ENCODE peak calls at places on chromosomes 11 and 22, in ten cellular contexts. One of them, this sample, is unnamed.

GRCh38 chr11:112113539-112114457 is 27.1 kb downstream of the SDHD start:
- DNase-seq in PC-9: peak
- DNase-seq in lung microvascular endothelial cell: peak
- DNase-seq in T-helper 2 cell: no peak
- DNase-seq in activated CD4-positive, alpha-beta T cell treated with anti-CD3 and anti-CD28 coated beads, Interleukin-2, amount 50 U/mL, for 48 hours: no peak
- DNase-seq in T-helper 1 cell: no peak
- DNase-seq in A172: peak
- DNase-seq in ACHN: peak
- DNase-seq in KBM-7: peak
- DNase-seq in NCI-H460: peak
- DNase-seq in this sample: peak

GRCh38 chr11:117037952-117038350 is 60.3 kb downstream of the SIK3 start:
- DNase-seq in PC-9: no peak
- DNase-seq in lung microvascular endothelial cell: no peak
- DNase-seq in T-helper 2 cell: no peak
- DNase-seq in activated CD4-positive, alpha-beta T cell treated with anti-CD3 and anti-CD28 coated beads, Interleukin-2, amount 50 U/mL, for 48 hours: no peak
- DNase-seq in T-helper 1 cell: no peak
- DNase-seq in A172: no peak
- DNase-seq in ACHN: no peak
- DNase-seq in KBM-7: no peak
- DNase-seq in NCI-H460: no peak
- DNase-seq in this sample: no peak

GRCh38 chr11:86978247-86978646 is 23.1 kb upstream of the FZD4 start:
- DNase-seq in PC-9: no peak
- DNase-seq in lung microvascular endothelial cell: no peak
- DNase-seq in T-helper 2 cell: no peak
- DNase-seq in activated CD4-positive, alpha-beta T cell treated with anti-CD3 and anti-CD28 coated beads, Interleukin-2, amount 50 U/mL, for 48 hours: no peak
- DNase-seq in T-helper 1 cell: no peak
- DNase-seq in A172: no peak
- DNase-seq in ACHN: no peak
- DNase-seq in KBM-7: no peak
- DNase-seq in NCI-H460: no peak
- DNase-seq in this sample: no peak

GRCh38 chr11:47327025-47327424 is 25.5 kb downstream of the MYBPC3 start:
- DNase-seq in PC-9: no peak
- DNase-seq in lung microvascular endothelial cell: no peak
- DNase-seq in T-helper 2 cell: no peak
- DNase-seq in activated CD4-positive, alpha-beta T cell treated with anti-CD3 and anti-CD28 coated beads, Interleukin-2, amount 50 U/mL, for 48 hours: no peak
- DNase-seq in T-helper 1 cell: no peak
- DNase-seq in A172: no peak
- DNase-seq in ACHN: no peak
- DNase-seq in KBM-7: no peak
- DNase-seq in NCI-H460: no peak
- DNase-seq in this sample: no peak

GRCh38 chr11:101241160-101241795 is 111.7 kb upstream of the PGR start:
- DNase-seq in PC-9: no peak
- DNase-seq in lung microvascular endothelial cell: no peak
- DNase-seq in T-helper 2 cell: no peak
- DNase-seq in activated CD4-positive, alpha-beta T cell treated with anti-CD3 and anti-CD28 coated beads, Interleukin-2, amount 50 U/mL, for 48 hours: no peak
- DNase-seq in T-helper 1 cell: no peak
- DNase-seq in A172: no peak
- DNase-seq in ACHN: no peak
- DNase-seq in KBM-7: no peak
- DNase-seq in NCI-H460: no peak
- DNase-seq in this sample: no peak

GRCh38 chr11:64935634-64936081 is at the start of gene GPHA2:
- DNase-seq in PC-9: no peak
- DNase-seq in lung microvascular endothelial cell: no peak
- DNase-seq in T-helper 2 cell: no peak
- DNase-seq in activated CD4-positive, alpha-beta T cell treated with anti-CD3 and anti-CD28 coated beads, Interleukin-2, amount 50 U/mL, for 48 hours: no peak
- DNase-seq in T-helper 1 cell: no peak
- DNase-seq in A172: no peak
- DNase-seq in ACHN: no peak
- DNase-seq in KBM-7: no peak
- DNase-seq in NCI-H460: no peak
- DNase-seq in this sample: no peak

GRCh38 chr11:2949920-2950319 is 20.7 kb upstream of the PHLDA2 start:
- DNase-seq in PC-9: no peak
- DNase-seq in lung microvascular endothelial cell: no peak
- DNase-seq in T-helper 2 cell: no peak
- DNase-seq in activated CD4-positive, alpha-beta T cell treated with anti-CD3 and anti-CD28 coated beads, Interleukin-2, amount 50 U/mL, for 48 hours: no peak
- DNase-seq in T-helper 1 cell: no peak
- DNase-seq in A172: no peak
- DNase-seq in ACHN: no peak
- DNase-seq in KBM-7: no peak
- DNase-seq in NCI-H460: no peak
- DNase-seq in this sample: no peak

GRCh38 chr22:20091690-20092476 is 11.8 kb downstream of the DGCR8 start:
- DNase-seq in PC-9: no peak
- DNase-seq in lung microvascular endothelial cell: no peak
- DNase-seq in T-helper 2 cell: no peak
- DNase-seq in activated CD4-positive, alpha-beta T cell treated with anti-CD3 and anti-CD28 coated beads, Interleukin-2, amount 50 U/mL, for 48 hours: no peak
- DNase-seq in T-helper 1 cell: no peak
- DNase-seq in A172: no peak
- DNase-seq in ACHN: no peak
- DNase-seq in KBM-7: no peak
- DNase-seq in NCI-H460: no peak
- DNase-seq in this sample: no peak

GRCh38 chr22:19201130-19201857 is 22.8 kb upstream of the SLC25A1 start:
- DNase-seq in PC-9: no peak
- DNase-seq in lung microvascular endothelial cell: no peak
- DNase-seq in T-helper 2 cell: no peak
- DNase-seq in activated CD4-positive, alpha-beta T cell treated with anti-CD3 and anti-CD28 coated beads, Interleukin-2, amount 50 U/mL, for 48 hours: no peak
- DNase-seq in T-helper 1 cell: no peak
- DNase-seq in A172: no peak
- DNase-seq in ACHN: no peak
- DNase-seq in KBM-7: no peak
- DNase-seq in NCI-H460: no peak
- DNase-seq in this sample: no peak

GRCh38 chr22:19806213-19807160 is 45.9 kb downstream of the TBX1 start:
- DNase-seq in PC-9: peak
- DNase-seq in lung microvascular endothelial cell: peak
- DNase-seq in T-helper 2 cell: no peak
- DNase-seq in activated CD4-positive, alpha-beta T cell treated with anti-CD3 and anti-CD28 coated beads, Interleukin-2, amount 50 U/mL, for 48 hours: no peak
- DNase-seq in T-helper 1 cell: no peak
- DNase-seq in A172: peak
- DNase-seq in ACHN: no peak
- DNase-seq in KBM-7: no peak
- DNase-seq in NCI-H460: peak
- DNase-seq in this sample: peak

GRCh38 chr11:15059132-15059531 is 14.3 kb upstream of the CALCB start:
- DNase-seq in PC-9: no peak
- DNase-seq in lung microvascular endothelial cell: no peak
- DNase-seq in T-helper 2 cell: no peak
- DNase-seq in activated CD4-positive, alpha-beta T cell treated with anti-CD3 and anti-CD28 coated beads, Interleukin-2, amount 50 U/mL, for 48 hours: no peak
- DNase-seq in T-helper 1 cell: no peak
- DNase-seq in A172: no peak
- DNase-seq in ACHN: no peak
- DNase-seq in KBM-7: no peak
- DNase-seq in NCI-H460: no peak
- DNase-seq in this sample: peak

GRCh38 chr11:70331901-70332300 is 61.4 kb downstream of the PPFIA1 start:
- DNase-seq in PC-9: no peak
- DNase-seq in lung microvascular endothelial cell: no peak
- DNase-seq in T-helper 2 cell: no peak
- DNase-seq in activated CD4-positive, alpha-beta T cell treated with anti-CD3 and anti-CD28 coated beads, Interleukin-2, amount 50 U/mL, for 48 hours: no peak
- DNase-seq in T-helper 1 cell: no peak
- DNase-seq in A172: no peak
- DNase-seq in ACHN: no peak
- DNase-seq in KBM-7: no peak
- DNase-seq in NCI-H460: no peak
- DNase-seq in this sample: no peak

GRCh38 chr22:48534395-48534958 is 1293.2 kb downstream of the BRD1 start:
- DNase-seq in PC-9: no peak
- DNase-seq in lung microvascular endothelial cell: no peak
- DNase-seq in T-helper 2 cell: no peak
- DNase-seq in activated CD4-positive, alpha-beta T cell treated with anti-CD3 and anti-CD28 coated beads, Interleukin-2, amount 50 U/mL, for 48 hours: no peak
- DNase-seq in T-helper 1 cell: no peak
- DNase-seq in A172: no peak
- DNase-seq in ACHN: no peak
- DNase-seq in KBM-7: no peak
- DNase-seq in NCI-H460: no peak
- DNase-seq in this sample: no peak

GRCh38 chr11:12853652-12854296 is 155.3 kb upstream of the RASSF10 start:
- DNase-seq in PC-9: no peak
- DNase-seq in lung microvascular endothelial cell: no peak
- DNase-seq in T-helper 2 cell: no peak
- DNase-seq in activated CD4-positive, alpha-beta T cell treated with anti-CD3 and anti-CD28 coated beads, Interleukin-2, amount 50 U/mL, for 48 hours: no peak
- DNase-seq in T-helper 1 cell: no peak
- DNase-seq in A172: no peak
- DNase-seq in ACHN: peak
- DNase-seq in KBM-7: no peak
- DNase-seq in NCI-H460: no peak
- DNase-seq in this sample: no peak

GRCh38 chr11:124440608-124441007 is 4.9 kb downstream of the OR8B8 start:
- DNase-seq in PC-9: no peak
- DNase-seq in lung microvascular endothelial cell: no peak
- DNase-seq in T-helper 2 cell: no peak
- DNase-seq in activated CD4-positive, alpha-beta T cell treated with anti-CD3 and anti-CD28 coated beads, Interleukin-2, amount 50 U/mL, for 48 hours: no peak
- DNase-seq in T-helper 1 cell: no peak
- DNase-seq in A172: no peak
- DNase-seq in ACHN: no peak
- DNase-seq in KBM-7: no peak
- DNase-seq in NCI-H460: no peak
- DNase-seq in this sample: no peak

GRCh38 chr11:123143476-123143875 is 51.6 kb downstream of the CLMP start:
- DNase-seq in PC-9: no peak
- DNase-seq in lung microvascular endothelial cell: no peak
- DNase-seq in T-helper 2 cell: no peak
- DNase-seq in activated CD4-positive, alpha-beta T cell treated with anti-CD3 and anti-CD28 coated beads, Interleukin-2, amount 50 U/mL, for 48 hours: no peak
- DNase-seq in T-helper 1 cell: no peak
- DNase-seq in A172: no peak
- DNase-seq in ACHN: no peak
- DNase-seq in KBM-7: no peak
- DNase-seq in NCI-H460: no peak
- DNase-seq in this sample: no peak

GRCh38 chr22:37972527-37972926 is 11.8 kb downstream of the SOX10 start:
- DNase-seq in PC-9: no peak
- DNase-seq in lung microvascular endothelial cell: peak
- DNase-seq in T-helper 2 cell: no peak
- DNase-seq in activated CD4-positive, alpha-beta T cell treated with anti-CD3 and anti-CD28 coated beads, Interleukin-2, amount 50 U/mL, for 48 hours: no peak
- DNase-seq in T-helper 1 cell: no peak
- DNase-seq in A172: no peak
- DNase-seq in ACHN: no peak
- DNase-seq in KBM-7: no peak
- DNase-seq in NCI-H460: no peak
- DNase-seq in this sample: no peak

GRCh38 chr11:128707671-128708070 is 13.8 kb downstream of the FLI1 start:
- DNase-seq in PC-9: no peak
- DNase-seq in lung microvascular endothelial cell: no peak
- DNase-seq in T-helper 2 cell: no peak
- DNase-seq in activated CD4-positive, alpha-beta T cell treated with anti-CD3 and anti-CD28 coated beads, Interleukin-2, amount 50 U/mL, for 48 hours: no peak
- DNase-seq in T-helper 1 cell: no peak
- DNase-seq in A172: peak
- DNase-seq in ACHN: no peak
- DNase-seq in KBM-7: no peak
- DNase-seq in NCI-H460: no peak
- DNase-seq in this sample: no peak

GRCh38 chr11:2685051-2685450 is 14.7 kb downstream of the KCNQ1OT1 start:
- DNase-seq in PC-9: no peak
- DNase-seq in lung microvascular endothelial cell: no peak
- DNase-seq in T-helper 2 cell: no peak
- DNase-seq in activated CD4-positive, alpha-beta T cell treated with anti-CD3 and anti-CD28 coated beads, Interleukin-2, amount 50 U/mL, for 48 hours: no peak
- DNase-seq in T-helper 1 cell: no peak
- DNase-seq in A172: no peak
- DNase-seq in ACHN: no peak
- DNase-seq in KBM-7: no peak
- DNase-seq in NCI-H460: no peak
- DNase-seq in this sample: no peak

GRCh38 chr11:106398396-106399074 is 321.1 kb downstream of the AASDHPPT start:
- DNase-seq in PC-9: no peak
- DNase-seq in lung microvascular endothelial cell: no peak
- DNase-seq in T-helper 2 cell: no peak
- DNase-seq in activated CD4-positive, alpha-beta T cell treated with anti-CD3 and anti-CD28 coated beads, Interleukin-2, amount 50 U/mL, for 48 hours: no peak
- DNase-seq in T-helper 1 cell: no peak
- DNase-seq in A172: peak
- DNase-seq in ACHN: peak
- DNase-seq in KBM-7: no peak
- DNase-seq in NCI-H460: no peak
- DNase-seq in this sample: peak

GRCh38 chr11:8267831-8268529 is 4.3 kb upstream of the LMO1 start:
- DNase-seq in PC-9: no peak
- DNase-seq in lung microvascular endothelial cell: no peak
- DNase-seq in T-helper 2 cell: no peak
- DNase-seq in activated CD4-positive, alpha-beta T cell treated with anti-CD3 and anti-CD28 coated beads, Interleukin-2, amount 50 U/mL, for 48 hours: no peak
- DNase-seq in T-helper 1 cell: no peak
- DNase-seq in A172: no peak
- DNase-seq in ACHN: no peak
- DNase-seq in KBM-7: no peak
- DNase-seq in NCI-H460: no peak
- DNase-seq in this sample: no peak

GRCh38 chr11:73342633-73343032 is 33.6 kb upstream of the RELT start:
- DNase-seq in PC-9: no peak
- DNase-seq in lung microvascular endothelial cell: peak
- DNase-seq in T-helper 2 cell: no peak
- DNase-seq in activated CD4-positive, alpha-beta T cell treated with anti-CD3 and anti-CD28 coated beads, Interleukin-2, amount 50 U/mL, for 48 hours: no peak
- DNase-seq in T-helper 1 cell: no peak
- DNase-seq in A172: no peak
- DNase-seq in ACHN: no peak
- DNase-seq in KBM-7: no peak
- DNase-seq in NCI-H460: no peak
- DNase-seq in this sample: no peak

GRCh38 chr11:130828741-130829140 is 87.5 kb downstream of the SNX19 start:
- DNase-seq in PC-9: no peak
- DNase-seq in lung microvascular endothelial cell: no peak
- DNase-seq in T-helper 2 cell: no peak
- DNase-seq in activated CD4-positive, alpha-beta T cell treated with anti-CD3 and anti-CD28 coated beads, Interleukin-2, amount 50 U/mL, for 48 hours: no peak
- DNase-seq in T-helper 1 cell: no peak
- DNase-seq in A172: no peak
- DNase-seq in ACHN: no peak
- DNase-seq in KBM-7: no peak
- DNase-seq in NCI-H460: no peak
- DNase-seq in this sample: no peak

GRCh38 chr22:47512617-47513016 is 750.2 kb downstream of the TBC1D22A start:
- DNase-seq in PC-9: no peak
- DNase-seq in lung microvascular endothelial cell: no peak
- DNase-seq in T-helper 2 cell: no peak
- DNase-seq in activated CD4-positive, alpha-beta T cell treated with anti-CD3 and anti-CD28 coated beads, Interleukin-2, amount 50 U/mL, for 48 hours: no peak
- DNase-seq in T-helper 1 cell: no peak
- DNase-seq in A172: no peak
- DNase-seq in ACHN: no peak
- DNase-seq in KBM-7: no peak
- DNase-seq in NCI-H460: no peak
- DNase-seq in this sample: no peak

GRCh38 chr22:24976442-24977218 is 24.1 kb downstream of the KIAA1671 start:
- DNase-seq in PC-9: no peak
- DNase-seq in lung microvascular endothelial cell: no peak
- DNase-seq in T-helper 2 cell: no peak
- DNase-seq in activated CD4-positive, alpha-beta T cell treated with anti-CD3 and anti-CD28 coated beads, Interleukin-2, amount 50 U/mL, for 48 hours: no peak
- DNase-seq in T-helper 1 cell: no peak
- DNase-seq in A172: no peak
- DNase-seq in ACHN: no peak
- DNase-seq in KBM-7: no peak
- DNase-seq in NCI-H460: no peak
- DNase-seq in this sample: no peak

GRCh38 chr22:31614781-31615480 is 47.1 kb downstream of the PISD start:
- DNase-seq in PC-9: no peak
- DNase-seq in lung microvascular endothelial cell: no peak
- DNase-seq in T-helper 2 cell: no peak
- DNase-seq in activated CD4-positive, alpha-beta T cell treated with anti-CD3 and anti-CD28 coated beads, Interleukin-2, amount 50 U/mL, for 48 hours: no peak
- DNase-seq in T-helper 1 cell: no peak
- DNase-seq in A172: no peak
- DNase-seq in ACHN: no peak
- DNase-seq in KBM-7: no peak
- DNase-seq in NCI-H460: no peak
- DNase-seq in this sample: no peak

GRCh38 chr11:31646206-31646605 is 136.6 kb downstream of the ELP4 start:
- DNase-seq in PC-9: no peak
- DNase-seq in lung microvascular endothelial cell: no peak
- DNase-seq in T-helper 2 cell: no peak
- DNase-seq in activated CD4-positive, alpha-beta T cell treated with anti-CD3 and anti-CD28 coated beads, Interleukin-2, amount 50 U/mL, for 48 hours: no peak
- DNase-seq in T-helper 1 cell: no peak
- DNase-seq in A172: no peak
- DNase-seq in ACHN: no peak
- DNase-seq in KBM-7: no peak
- DNase-seq in NCI-H460: no peak
- DNase-seq in this sample: no peak

GRCh38 chr11:56670984-56671383 is 7.5 kb downstream of the OR5AR1 start:
- DNase-seq in PC-9: no peak
- DNase-seq in lung microvascular endothelial cell: no peak
- DNase-seq in T-helper 2 cell: no peak
- DNase-seq in activated CD4-positive, alpha-beta T cell treated with anti-CD3 and anti-CD28 coated beads, Interleukin-2, amount 50 U/mL, for 48 hours: no peak
- DNase-seq in T-helper 1 cell: no peak
- DNase-seq in A172: no peak
- DNase-seq in ACHN: no peak
- DNase-seq in KBM-7: no peak
- DNase-seq in NCI-H460: no peak
- DNase-seq in this sample: no peak

This sample was measured in LoVo.